ENCODE peak calls at places on chromosomes 1 and 21, in eight cellular contexts. J, S, M, Z, E, Y, H and B are unnamed samples.

GRCh38 chr1:174040387-174040786 is 18.2 kb upstream of the RC3H1 start:
- DNase-seq in J (peak), S (no peak), M (peak), Z (peak), E (no peak), Y (no peak), H (no peak), B (no peak)

GRCh38 chr1:166471359-166471758 is 304.6 kb upstream of the FAM78B start:
- DNase-seq in J (no peak), S (no peak), M (no peak), Z (no peak), E (no peak), Y (no peak), H (no peak), B (no peak)

GRCh38 chr1:117661027-117661426 is 55.2 kb downstream of the TENT5C start:
- DNase-seq in J (no peak), S (peak), M (no peak), Z (no peak), E (no peak), Y (no peak), H (no peak), B (peak)

GRCh38 chr1:156371553-156372264 is 2.7 kb downstream of the RHBG start:
- DNase-seq in J (no peak), S (no peak), M (no peak), Z (peak), E (no peak), Y (no peak), H (no peak), B (no peak)

GRCh38 chr1:10626781-10627410 is 152.1 kb downstream of the PEX14 start:
- DNase-seq in J (no peak), S (no peak), M (no peak), Z (no peak), E (no peak), Y (no peak), H (no peak), B (no peak)

GRCh38 chr1:156727914-156728598 is at the start of gene METTL25B:
- DNase-seq in J (peak), S (peak), M (peak), Z (peak), E (peak), Y (peak), H (no peak), B (no peak)

GRCh38 chr1:204296431-204296988 is 63.2 kb downstream of the PLEKHA6 start:
- DNase-seq in J (no peak), S (no peak), M (no peak), Z (peak), E (no peak), Y (no peak), H (no peak), B (no peak)

GRCh38 chr1:226593541-226593940 is 45.0 kb downstream of the STUM start:
- DNase-seq in J (no peak), S (no peak), M (no peak), Z (no peak), E (no peak), Y (no peak), H (no peak), B (no peak)

GRCh38 chr21:26116456-26117011 is 54.0 kb downstream of the APP start:
- DNase-seq in J (no peak), S (no peak), M (no peak), Z (peak), E (no peak), Y (no peak), H (peak), B (no peak)

GRCh38 chr21:31282095-31282709 is 61.9 kb downstream of the TIAM1 start:
- DNase-seq in J (no peak), S (no peak), M (peak), Z (peak), E (no peak), Y (no peak), H (peak), B (no peak)

GRCh38 chr1:211613108-211613947 is 34.4 kb upstream of the SLC30A1 start:
- DNase-seq in J (no peak), S (no peak), M (peak), Z (peak), E (no peak), Y (no peak), H (peak), B (no peak)

GRCh38 chr1:31356427-31356826 is 16.4 kb downstream of the FABP3 start:
- DNase-seq in J (no peak), S (no peak), M (no peak), Z (no peak), E (no peak), Y (no peak), H (no peak), B (no peak)